ENCODE peak calls at places on chromosome 18, in seven cellular contexts. M is AG08395; L is left cardiac atrium; J is HCT116; R is natural killer cell; Y is bronchial epithelial cell; Q is stimulated activated CD4-positive, alpha-beta T cell treated with anti-CD3 and anti-CD28 coated beads, Interleukin-1b, Interleukin-23, amount 100 ng/mL, for 48 hours. W is an unnamed sample.
A peak's percentile ranks its signal among the peaks of the same experiment; 100 is the strongest.

GRCh38 chr18:23106575-23106974 is 28.7 kb upstream of the CABLES1 start:
- DNase-seq in M (peak; percentile 87), L (no peak), J (peak; percentile 88), R (no peak), Y (peak; percentile 48), Q (no peak), W (peak; percentile 91)

GRCh38 chr18:31206787-31207381 is 44.2 kb upstream of the DSC1 start:
- DNase-seq in M (no peak), L (peak; percentile 53), J (peak; percentile 97), R (no peak), Y (peak; percentile 96), Q (no peak), W (peak; percentile 87)

GRCh38 chr18:34576622-34577021 is 133.5 kb upstream of the DTNA start:
- DNase-seq in M (no peak), L (no peak), J (no peak), R (no peak), Y (no peak), Q (no peak), W (no peak)

GRCh38 chr18:36264283-36264682 is 33.2 kb upstream of the FHOD3 start:
- DNase-seq in M (no peak), L (no peak), J (no peak), R (no peak), Y (no peak), Q (no peak), W (no peak)

GRCh38 chr18:8635087-8635486 is 25.9 kb downstream of the RAB12 start:
- DNase-seq in M (peak; percentile 32), L (no peak), J (no peak), R (no peak), Y (no peak), Q (no peak), W (no peak)

GRCh38 chr18:809985-810642 is 1.9 kb downstream of the YES1 start:
- DNase-seq in M (no peak), L (no peak), J (no peak), R (no peak), Y (no peak), Q (no peak), W (no peak)

GRCh38 chr18:5661179-5661578 is 117.4 kb upstream of the EPB41L3 start:
- DNase-seq in M (no peak), L (no peak), J (no peak), R (no peak), Y (no peak), Q (no peak), W (no peak)

GRCh38 chr18:44520981-44521672 is 159.6 kb upstream of the SETBP1 start:
- DNase-seq in M (peak; percentile 4), L (no peak), J (no peak), R (no peak), Y (peak; percentile 66), Q (no peak), W (no peak)

GRCh38 chr18:23387265-23387664 is 65.8 kb upstream of the RIOK3 start:
- DNase-seq in M (no peak), L (no peak), J (no peak), R (no peak), Y (no peak), Q (no peak), W (no peak)

GRCh38 chr18:2970344-2970743 is 42.6 kb downstream of the LPIN2 start:
- DNase-seq in M (no peak), L (no peak), J (no peak), R (no peak), Y (no peak), Q (no peak), W (no peak)

GRCh38 chr18:21479721-21480120 is 120.8 kb downstream of the ESCO1 start:
- DNase-seq in M (no peak), L (no peak), J (no peak), R (no peak), Y (no peak), Q (no peak), W (no peak)

W was measured in PC-9.